ENCODE peak calls at places on chromosomes 16 and 17, in four cellular contexts. U is omental fat pad; L is head of caudate nucleus; I is activated naive CD4-positive, alpha-beta T cell treated with Interleukin-2 at 50 U/mL for 16 hours. F is an unnamed sample.

GRCh38 chr16:82152192-82152591 is 17.8 kb downstream of the MPHOSPH6 start:
- DNase-seq in L (no peak), U (no peak), I (no peak), F (no peak)

GRCh38 chr17:61809816-61810392 is 53.4 kb downstream of the BRIP1 start:
- DNase-seq in L (no peak), I (no peak), U (no peak), F (no peak)

GRCh38 chr17:83199500-83200201 is 120.2 kb downstream of the METRNL start:
- DNase-seq in L (peak; percentile 41), I (peak; percentile 63), U (peak; percentile 22), F (no peak)

GRCh38 chr16:69465083-69465721 is 40.8 kb downstream of the CYB5B start:
- DNase-seq in L (no peak), I (peak; percentile 13), U (no peak), F (peak; percentile 14)

GRCh38 chr16:22813223-22813945 is 578 bp upstream of the HS3ST2 start:
- DNase-seq in L (peak; percentile 68), U (no peak), I (no peak), F (peak; percentile 1)

GRCh38 chr16:2339521-2340484 is 725 bp downstream of the ABCA3 start:
- DNase-seq in I (peak; percentile 41), U (peak; percentile 37), L (peak; percentile 74), F (peak; percentile 68)

GRCh38 chr17:75032896-75033294 is 13.9 kb downstream of the ATP5PD start:
- DNase-seq in U (no peak), L (peak; percentile 48), I (no peak), F (no peak)

GRCh38 chr17:40530531-40530987 is 29.1 kb upstream of the TNS4 start:
- DNase-seq in L (no peak), U (no peak), I (no peak), F (no peak)

GRCh38 chr17:28763804-28764266 is 20.0 kb downstream of the TRAF4 start:
- DNase-seq in U (peak; percentile 96), L (peak; percentile 87), I (peak; percentile 79), F (peak; percentile 80)

GRCh38 chr17:75753514-75754377 is 11.2 kb downstream of the GALK1 start:
- DNase-seq in I (peak; percentile 73), U (no peak), L (peak; percentile 85), F (peak; percentile 61)

GRCh38 chr17:55709984-55710383 is 12.7 kb downstream of the TMEM100 start:
- DNase-seq in I (no peak), U (no peak), L (no peak), F (no peak)

F was measured in midbrain.